ENCODE peak calls at places on chromosomes 5 and 9, in four cellular contexts. Q is ACHN; W is activated CD8-positive, alpha-beta T cell treated with anti-CD3 and anti-CD28 coated beads for 36 hours; P is GM23248. G is an unnamed sample.

GRCh38 chr9:113808391-113809191 is 67.5 kb upstream of the ZNF618 start:
- DNase-seq in Q (peak), W (no peak), P (peak), G (peak)

GRCh38 chr9:87701931-87702421 is 23.9 kb upstream of the CTSL start:
- DNase-seq in Q (no peak), W (no peak), P (no peak), G (no peak)

GRCh38 chr5:163580516-163580915 is 75.1 kb downstream of the MAT2B start:
- DNase-seq in Q (no peak), W (no peak), P (no peak), G (no peak)

GRCh38 chr9:13351768-13352386 is 72.4 kb upstream of the MPDZ start:
- DNase-seq in Q (peak), W (no peak), P (peak), G (peak)

GRCh38 chr5:77627869-77628674 is 10.4 kb downstream of the OTP start:
- DNase-seq in Q (no peak), W (peak), P (no peak), G (no peak)

GRCh38 chr5:150541895-150542294 is 34.0 kb downstream of the NDST1 start:
- DNase-seq in Q (no peak), W (no peak), P (peak), G (no peak)

GRCh38 chr9:113993838-113994540 is 84.1 kb downstream of the AMBP start:
- DNase-seq in Q (no peak), W (peak), P (peak), G (peak)

GRCh38 chr5:154510156-154510555 is 32.1 kb upstream of the HAND1 start:
- DNase-seq in Q (no peak), W (no peak), P (peak), G (no peak)

GRCh38 chr9:77585335-77585786 is 62.8 kb downstream of the GNA14 start:
- DNase-seq in Q (no peak), W (no peak), P (no peak), G (no peak)

GRCh38 chr9:131271506-131271931 is 4.8 kb downstream of the FAM78A start:
- DNase-seq in Q (no peak), W (peak), P (no peak), G (no peak)

GRCh38 chr9:100436566-100436965 is 9.6 kb downstream of the MSANTD3 start:
- DNase-seq in Q (no peak), W (no peak), P (no peak), G (no peak)

GRCh38 chr9:92187989-92188714 is 72.9 kb upstream of the SPTLC1 start:
- DNase-seq in Q (no peak), W (no peak), P (no peak), G (no peak)

GRCh38 chr5:145887976-145888574 is 15.3 kb upstream of the GRXCR2 start:
- DNase-seq in Q (peak), W (peak), P (peak), G (peak)

GRCh38 chr5:173829826-173830225 is 58.3 kb upstream of the CPEB4 start:
- DNase-seq in Q (peak), W (no peak), P (peak), G (peak)

GRCh38 chr5:130052752-130053151 is 148.5 kb downstream of the CHSY3 start:
- DNase-seq in Q (no peak), W (no peak), P (no peak), G (no peak)

GRCh38 chr5:34587355-34588241 is 68.5 kb upstream of the RAI14 start:
- DNase-seq in Q (no peak), W (no peak), P (peak), G (peak)

GRCh38 chr9:129489838-129490582 is 130.9 kb downstream of the C9orf50 start:
- DNase-seq in Q (no peak), W (peak), P (peak), G (peak)

GRCh38 chr9:120110520-120110919 is 469.4 kb downstream of the CDK5RAP2 start:
- DNase-seq in Q (no peak), W (no peak), P (no peak), G (no peak)

G was measured in IMR-90.